ENCODE peak calls at places on chromosomes 6 and 20, in six cellular contexts. O is IMR-90, X is GM23248, Z is uterus, N is sigmoid colon, F is testis. D is an unnamed sample. For H3K4me1, the result is how much of the 10 kb centered on the place peaks cover.

GRCh38 chr6:35120746-35121145 is 20.4 kb downstream of the TCP11 start:
- DNase-seq in N (no peak), Z (no peak), O (no peak), F (no peak), X (no peak), D (no peak)

GRCh38 chr6:87789198-87789899 is 87.3 kb upstream of the AKIRIN2 start:
- DNase-seq in O (peak), X (peak), F (peak), Z (no peak), N (no peak), D (peak)

GRCh38 chr6:45483501-45483900 is 105.8 kb upstream of the SUPT3H start:
- DNase-seq in Z (no peak), N (no peak), F (no peak), O (peak), X (peak), D (no peak)

GRCh38 chr20:44627364-44628010 is 24.0 kb downstream of the ADA start:
- DNase-seq in F (no peak), O (no peak), N (no peak), X (no peak), Z (no peak), D (no peak)

GRCh38 chr20:1462001-1462400 is 4.6 kb downstream of the NSFL1C start:
- DNase-seq in Z (no peak), F (no peak), N (no peak), X (no peak), O (no peak), D (no peak)

GRCh38 chr6:113363866-113364265 is 493.3 kb upstream of the MARCKS start:
- DNase-seq in N (no peak), Z (no peak), O (peak), X (peak), F (no peak), D (no peak)

GRCh38 chr20:63439866-63440265 is 32.6 kb downstream of the KCNQ2 start:
- DNase-seq in O (no peak), F (no peak), N (no peak), Z (no peak), X (no peak), D (no peak)

GRCh38 chr20:16951876-16952275 is 203.7 kb downstream of the OTOR start:
- DNase-seq in X (no peak), F (no peak), N (no peak), O (no peak), Z (no peak), D (no peak)

GRCh38 chr6:132007474-132008190 is 56.5 kb upstream of the CCN2 start:
- DNase-seq in O (peak), N (no peak), Z (no peak), X (peak), F (no peak), D (no peak)

GRCh38 chr6:112694986-112695385 is 347.9 kb downstream of the RFPL4B start:
- DNase-seq in F (no peak), X (no peak), N (no peak), O (no peak), Z (no peak), D (no peak)

GRCh38 chr6:163526356-163526755 is 111.8 kb downstream of the QKI start:
- DNase-seq in O (no peak), Z (no peak), N (no peak), F (no peak), X (peak), D (no peak)

GRCh38 chr20:56460459-56460858 is 8.0 kb upstream of the RTF2 start:
- DNase-seq in N (no peak), Z (no peak), X (no peak), O (no peak), F (no peak), D (no peak)

GRCh38 chr20:2795451-2795850 is 5.0 kb downstream of the CPXM1 start:
- DNase-seq in N (no peak), F (no peak), Z (no peak), O (no peak), X (no peak), D (no peak)

GRCh38 chr20:62356948-62357667 is 10.0 kb downstream of the LAMA5 start:
- DNase-seq in N (peak), X (peak), O (peak), Z (peak), F (no peak), D (no peak)

GRCh38 chr6:136783495-136784270 is 8.6 kb downstream of the MAP3K5 start:
- DNase-seq in Z (no peak), N (no peak), O (no peak), F (no peak), X (no peak), D (no peak)

GRCh38 chr6:98945311-98946005 is 2.3 kb downstream of the FBXL4 start:
- DNase-seq in Z (no peak), N (no peak), X (no peak), O (no peak), F (no peak), D (no peak)

GRCh38 chr6:138036955-138037592 is 70.1 kb downstream of the PERP start:
- DNase-seq in O (peak), Z (no peak), F (no peak), N (no peak), X (peak), D (peak)

GRCh38 chr6:111874030-111874425 is 776 bp upstream of the FYN start:
- DNase-seq in F (peak), N (no peak), O (peak), X (peak), Z (peak), D (no peak)

GRCh38 chr6:14066782-14067406 is 50.7 kb upstream of the CD83 start:
- DNase-seq in O (peak), X (peak), Z (peak), F (peak), N (no peak), D (peak)

GRCh38 chr6:170152111-170152926 is 138.6 kb downstream of the DLL1 start:
- DNase-seq in X (no peak), F (no peak), N (no peak), Z (peak), O (no peak), D (peak)
- H3K4me1 ChIP-seq in X (under half), F (under half), N (under half), Z (under half), O (under half), D (under half)

GRCh38 chr6:15264412-15264811 is 18.5 kb downstream of the JARID2 start:
- DNase-seq in Z (no peak), X (no peak), N (no peak), O (no peak), F (no peak), D (no peak)

GRCh38 chr6:15263780-15264374 is 18.0 kb downstream of the JARID2 start:
- DNase-seq in F (peak), O (no peak), X (no peak), N (no peak), Z (no peak), D (no peak)

GRCh38 chr6:15266423-15266996 is 20.6 kb downstream of the JARID2 start:
- DNase-seq in O (no peak), N (no peak), Z (no peak), X (no peak), F (no peak), D (no peak)

GRCh38 chr6:15265787-15266186 is 19.9 kb downstream of the JARID2 start:
- DNase-seq in N (no peak), X (peak), F (no peak), Z (no peak), O (no peak), D (no peak)

DNA sequence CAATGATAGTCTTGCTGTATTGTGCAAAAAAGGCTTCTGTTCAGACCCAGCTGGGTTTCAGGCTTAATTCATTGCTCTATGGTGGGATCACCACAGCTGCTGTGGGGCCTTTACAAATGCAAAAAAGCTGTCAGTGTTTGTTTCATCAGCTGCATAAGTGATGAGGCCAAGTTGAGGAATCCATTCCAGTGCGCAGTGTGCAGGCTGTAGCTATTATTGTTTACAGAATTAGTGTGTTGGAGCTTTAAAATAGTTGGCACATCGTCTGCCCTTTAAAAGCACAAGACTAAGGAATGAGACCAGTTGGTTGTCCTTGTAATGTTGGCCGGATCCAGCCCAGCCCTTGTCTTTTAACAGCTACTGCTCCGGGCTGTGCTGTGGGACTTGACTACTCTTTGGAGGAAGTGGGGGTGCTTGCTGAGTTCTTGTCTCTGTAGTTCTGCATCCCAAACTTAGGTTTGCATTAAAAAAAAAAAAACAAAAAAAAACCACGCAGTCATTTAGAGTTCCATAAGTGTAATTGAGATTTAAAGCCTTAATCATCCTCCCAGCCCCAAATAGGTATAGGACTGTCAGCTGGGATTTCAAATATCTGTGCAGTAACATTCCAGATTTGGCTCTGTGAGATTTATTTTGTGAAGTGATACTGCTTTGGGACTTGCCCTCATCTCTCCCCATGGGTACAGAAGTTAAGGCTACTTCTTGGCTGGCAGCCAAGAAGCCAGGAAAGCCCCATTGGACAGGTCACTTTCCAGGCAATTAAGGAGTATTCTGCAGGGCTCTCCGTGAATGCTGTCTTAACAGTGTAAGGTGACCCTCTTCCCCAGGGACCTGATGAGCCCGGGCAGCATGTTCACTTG is 19.3 kb downstream of the JARID2 start:
- DNase-seq in N (no peak), Z (no peak), X (peak), F (peak), O (peak), D (no peak)
- H3K4me1 ChIP-seq in N (half or more), Z (under half), X (half or more), F (half or more), O (under half), D (under half)

GRCh38 chr6:30880563-30881252 is 3.6 kb upstream of the DDR1 start:
- DNase-seq in X (no peak), Z (no peak), N (no peak), F (no peak), O (no peak), D (no peak)
- H3K4me1 ChIP-seq in X (under half), Z (under half), N (under half), F (half or more), O (under half), D (under half)

GRCh38 chr20:19327401-19327800 is 115.0 kb downstream of the SLC24A3 start:
- DNase-seq in O (no peak), Z (no peak), X (no peak), N (no peak), F (no peak), D (peak)
- H3K4me1 ChIP-seq in O (under half), Z (under half), X (under half), N (under half), F (under half), D (under half)

DNA sequence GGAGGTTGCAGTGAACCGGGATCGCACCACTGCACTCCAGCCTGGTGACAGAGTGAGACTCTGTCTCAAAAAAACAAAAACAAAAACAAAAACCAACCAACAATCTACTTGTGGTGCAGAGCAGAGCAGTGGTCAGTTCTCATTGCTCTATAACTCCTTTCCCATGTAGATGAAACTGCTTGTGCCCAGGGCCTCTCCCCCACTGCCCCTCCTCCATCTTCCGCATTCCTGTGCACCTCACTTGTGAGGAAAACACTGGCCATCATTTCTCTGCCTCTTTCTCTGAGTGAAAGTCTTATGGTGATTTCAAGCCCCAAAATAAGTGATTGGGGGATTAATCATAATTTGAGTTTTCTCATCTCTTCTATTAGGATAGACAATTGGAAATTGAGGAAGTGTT is 63.9 kb upstream of the GLP1R start:
- DNase-seq in F (no peak), O (no peak), Z (no peak), X (no peak), N (no peak), D (no peak)
- H3K4me1 ChIP-seq in F (under half), O (under half), Z (under half), X (under half), N (under half), D (under half)

DNA sequence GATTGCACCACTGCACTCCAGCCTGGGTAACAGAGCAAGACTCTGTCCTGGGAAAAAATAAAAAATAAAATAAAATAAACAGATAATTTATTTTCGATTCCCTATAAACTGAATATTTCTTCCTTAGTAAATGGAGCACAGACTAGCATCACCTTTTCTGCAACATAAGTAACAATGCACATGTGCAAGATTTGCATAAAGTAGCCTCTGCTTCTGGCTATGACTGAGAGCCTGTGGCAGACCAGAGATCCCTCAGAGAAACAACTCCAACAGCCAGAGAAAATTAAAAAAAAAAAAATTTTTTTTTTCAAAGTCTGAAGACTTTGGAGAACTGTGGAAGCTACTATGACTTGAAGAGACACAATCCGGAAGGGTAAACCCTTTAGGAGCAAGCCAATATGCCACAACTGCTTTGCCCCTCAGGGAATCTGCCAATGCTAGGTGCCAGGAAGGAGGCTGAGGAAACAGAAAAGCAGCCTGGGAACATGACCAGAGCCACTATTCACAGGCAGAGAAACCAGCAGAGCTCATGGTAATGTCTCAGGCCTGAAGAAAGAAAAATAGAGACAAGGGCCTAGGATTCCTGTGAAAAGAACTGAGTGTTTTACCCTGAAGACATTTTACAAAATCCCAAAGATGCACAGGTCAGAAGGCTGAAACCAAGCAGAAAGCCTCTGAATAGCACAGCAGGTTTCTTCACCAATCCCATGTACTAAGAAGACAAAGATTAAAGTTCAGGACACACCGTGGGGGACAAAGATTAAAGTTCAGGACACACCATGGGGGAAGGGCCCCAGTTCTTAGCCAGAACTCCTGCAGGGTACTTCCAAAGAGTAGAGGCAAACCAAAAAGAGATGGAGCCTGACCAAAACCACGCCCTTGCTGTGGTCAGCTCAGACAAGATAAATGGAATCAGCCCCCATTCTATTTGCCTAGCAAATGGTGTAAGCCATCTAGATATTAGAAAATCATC is 25.8 kb downstream of the B4GALT5 start:
- DNase-seq in X (no peak), F (no peak), N (no peak), O (no peak), Z (no peak), D (peak)
- H3K4me1 ChIP-seq in X (under half), F (under half), N (half or more), O (under half), Z (under half), D (under half)